ENCODE peak calls at places on chromosomes 4 and X, in five cellular contexts. One of them, this sample, is unnamed.

GRCh38 chr4:141074098-141074878 is 59.0 kb downstream of the RNF150 start:
- DNase-seq in HepG2: no peak
- DNase-seq in K562: no peak
- DNase-seq in H1: no peak
- DNase-seq in GM12878: no peak
- DNase-seq in this sample: no peak

GRCh38 chr4:77852892-77853495 is 9.6 kb upstream of the MRPL1 start:
- DNase-seq in HepG2: no peak
- DNase-seq in H1: no peak
- DNase-seq in K562: no peak
- DNase-seq in GM12878: peak
- DNase-seq in this sample: no peak

GRCh38 chr4:73673286-73673685 is 53.0 kb upstream of the RASSF6 start:
- DNase-seq in H1: no peak
- DNase-seq in HepG2: no peak
- DNase-seq in K562: no peak
- DNase-seq in GM12878: no peak
- DNase-seq in this sample: no peak

GRCh38 chr4:4974727-4975126 is 44.5 kb downstream of the CYTL1 start:
- DNase-seq in HepG2: no peak
- DNase-seq in GM12878: no peak
- DNase-seq in K562: no peak
- DNase-seq in H1: no peak
- DNase-seq in this sample: no peak

GRCh38 chrX:150240643-150240970 is 122.5 kb upstream of the MAMLD1 start:
- DNase-seq in HepG2: no peak
- DNase-seq in H1: no peak
- DNase-seq in GM12878: no peak
- DNase-seq in K562: no peak
- DNase-seq in this sample: no peak

GRCh38 chr4:71570492-71570891 is 213.4 kb downstream of the GC start:
- DNase-seq in H1: no peak
- DNase-seq in GM12878: no peak
- DNase-seq in K562: no peak
- DNase-seq in HepG2: no peak
- DNase-seq in this sample: no peak

GRCh38 chr4:150217192-150217591 is 138.9 kb downstream of the DCLK2 start:
- DNase-seq in GM12878: no peak
- DNase-seq in K562: no peak
- DNase-seq in HepG2: peak
- DNase-seq in H1: no peak
- DNase-seq in this sample: peak

GRCh38 chrX:126929071-126929470 is 109.5 kb downstream of the PRR32 start:
- DNase-seq in H1: no peak
- DNase-seq in HepG2: no peak
- DNase-seq in GM12878: no peak
- DNase-seq in K562: no peak
- DNase-seq in this sample: no peak

GRCh38 chr4:113869743-113870375 is 108.3 kb upstream of the CAMK2D start:
- DNase-seq in GM12878: peak
- DNase-seq in H1: no peak
- DNase-seq in K562: no peak
- DNase-seq in HepG2: no peak
- DNase-seq in this sample: no peak

GRCh38 chr4:79650794-79651431 is 242.9 kb upstream of the GK2 start:
- DNase-seq in H1: no peak
- DNase-seq in HepG2: no peak
- DNase-seq in GM12878: no peak
- DNase-seq in K562: no peak
- DNase-seq in this sample: no peak

GRCh38 chr4:119477412-119478053 is 151.1 kb downstream of the PDE5A start:
- DNase-seq in H1: no peak
- DNase-seq in HepG2: no peak
- DNase-seq in GM12878: no peak
- DNase-seq in K562: no peak
- DNase-seq in this sample: no peak

GRCh38 chrX:106481341-106481740 is 130.4 kb upstream of the RADX start:
- DNase-seq in H1: peak
- DNase-seq in K562: peak
- DNase-seq in GM12878: peak
- DNase-seq in HepG2: peak
- DNase-seq in this sample: peak
- TF ChIP-seq HDAC2 in H1: no peak
- TF ChIP-seq HDAC2 in K562: no peak
- TF ChIP-seq HDAC2 in GM12878: no peak
- TF ChIP-seq HDAC2 in HepG2: no peak
- TF ChIP-seq HDAC2 in this sample: no peak

GRCh38 chrX:24148118-24148517 is 1.4 kb upstream of the ZFX start:
- DNase-seq in H1: no peak
- DNase-seq in HepG2: no peak
- DNase-seq in K562: no peak
- DNase-seq in GM12878: no peak
- DNase-seq in this sample: no peak

GRCh38 chrX:24145340-24146186 is 4.0 kb upstream of the ZFX start:
- DNase-seq in K562: peak
- DNase-seq in H1: no peak
- DNase-seq in HepG2: peak
- DNase-seq in GM12878: no peak
- DNase-seq in this sample: peak

GRCh38 chrX:24148535-24149345 is 789 bp upstream of the ZFX start:
- DNase-seq in H1: no peak
- DNase-seq in GM12878: no peak
- DNase-seq in HepG2: peak
- DNase-seq in K562: peak
- DNase-seq in this sample: no peak

GRCh38 chrX:24146283-24146865 is 3.2 kb upstream of the ZFX start:
- DNase-seq in GM12878: no peak
- DNase-seq in H1: no peak
- DNase-seq in K562: no peak
- DNase-seq in HepG2: no peak
- DNase-seq in this sample: no peak

DNA sequence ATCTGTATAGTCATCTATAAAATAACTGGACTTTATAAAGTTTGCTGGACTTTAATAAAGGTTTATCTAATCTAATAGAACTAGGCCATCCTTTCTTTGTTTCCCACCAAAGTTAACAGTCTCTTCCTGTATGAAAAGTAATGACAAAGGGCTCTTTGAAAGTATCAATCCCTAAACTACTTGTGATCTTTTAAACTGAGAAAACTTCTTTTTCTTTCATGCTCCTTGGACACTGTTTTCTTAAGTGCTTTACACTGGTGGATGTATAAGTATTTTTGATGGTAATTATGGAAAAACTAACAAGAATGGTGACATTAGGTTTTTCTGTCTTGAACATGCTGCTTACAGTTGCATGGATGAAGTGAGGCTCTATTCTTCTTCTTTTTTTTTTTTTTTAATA is 2.4 kb upstream of the ZFX start:
- DNase-seq in GM12878: no peak
- DNase-seq in K562: no peak
- DNase-seq in HepG2: no peak
- DNase-seq in H1: no peak
- DNase-seq in this sample: no peak
- TF ChIP-seq CHD2 in GM12878: no peak
- TF ChIP-seq CHD2 in K562: no peak
- TF ChIP-seq CHD2 in HepG2: no peak
- TF ChIP-seq CHD2 in H1: no peak
- TF ChIP-seq CHD2 in this sample: no peak

DNA sequence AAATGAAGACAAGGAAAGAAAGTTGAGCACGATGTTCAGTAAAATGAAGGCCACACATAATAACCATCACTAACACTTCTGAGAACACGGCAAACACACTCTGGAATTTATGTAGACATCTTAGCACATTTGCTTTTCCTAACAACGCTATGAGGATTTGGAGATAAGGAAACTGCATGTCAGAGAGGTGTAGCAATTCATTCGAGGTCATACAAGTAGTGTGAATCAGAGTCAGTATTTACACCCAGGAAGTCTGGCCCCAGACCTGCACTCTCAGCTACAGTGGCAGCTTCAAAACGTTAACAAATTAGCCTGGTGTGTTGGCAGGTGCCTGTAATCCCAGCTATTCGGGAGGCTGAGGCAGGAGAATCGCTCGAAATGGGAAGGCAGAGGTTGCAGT is 253.4 kb downstream of the PDGFC start:
- DNase-seq in K562: no peak
- DNase-seq in GM12878: no peak
- DNase-seq in HepG2: no peak
- DNase-seq in H1: no peak
- DNase-seq in this sample: no peak
- TF ChIP-seq HDAC2 in K562: no peak
- TF ChIP-seq HDAC2 in GM12878: no peak
- TF ChIP-seq HDAC2 in HepG2: no peak
- TF ChIP-seq HDAC2 in H1: no peak
- TF ChIP-seq HDAC2 in this sample: no peak

DNA sequence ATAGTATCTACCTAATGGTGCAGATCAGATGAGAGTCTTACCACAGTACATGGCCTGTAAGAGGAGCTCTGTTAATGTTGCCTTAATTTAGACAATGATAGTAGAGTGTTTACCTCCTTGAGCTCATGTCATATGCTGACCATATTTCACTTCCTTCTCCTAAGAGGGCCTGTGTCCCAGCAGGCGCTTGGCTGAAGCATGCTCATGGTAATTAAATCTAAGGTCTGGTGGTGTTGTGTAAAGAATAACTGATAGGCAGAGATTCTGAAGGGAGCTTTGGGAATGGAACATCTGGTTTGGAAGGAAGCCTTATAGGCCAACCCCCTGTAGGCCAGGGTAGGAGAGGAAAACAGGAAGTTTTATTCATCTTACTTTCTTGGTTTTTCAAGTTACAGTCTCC is 300.2 kb downstream of the USP46 start:
- DNase-seq in H1: no peak
- DNase-seq in HepG2: no peak
- DNase-seq in K562: no peak
- DNase-seq in GM12878: no peak
- DNase-seq in this sample: no peak
- TF ChIP-seq CHD2 in H1: no peak
- TF ChIP-seq CHD2 in HepG2: no peak
- TF ChIP-seq CHD2 in K562: no peak
- TF ChIP-seq CHD2 in GM12878: no peak
- TF ChIP-seq CHD2 in this sample: no peak

DNA sequence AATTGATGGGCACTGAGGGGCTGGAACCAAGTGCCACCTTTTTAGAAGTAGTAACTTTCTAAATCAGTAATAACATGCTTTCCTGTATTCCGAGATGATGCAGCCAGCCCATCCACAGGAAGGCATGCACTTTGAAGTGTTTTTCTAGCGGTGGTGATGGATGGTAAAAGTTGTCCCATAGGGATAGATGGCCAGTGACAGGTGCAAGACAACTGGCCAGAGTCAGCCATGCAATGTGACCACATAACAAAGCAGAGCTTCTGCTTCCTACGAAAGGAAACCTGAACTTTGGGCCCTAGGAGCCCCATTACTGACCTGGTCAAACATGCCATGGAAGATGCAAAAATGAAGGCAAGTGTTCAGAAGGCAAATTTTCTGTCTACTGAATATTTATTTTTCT is 72.3 kb downstream of the NR3C2 start:
- DNase-seq in K562: no peak
- DNase-seq in GM12878: no peak
- DNase-seq in HepG2: peak
- DNase-seq in H1: no peak
- DNase-seq in this sample: no peak
- TF ChIP-seq HDAC2 in K562: no peak
- TF ChIP-seq HDAC2 in GM12878: no peak
- TF ChIP-seq HDAC2 in HepG2: no peak
- TF ChIP-seq HDAC2 in H1: no peak
- TF ChIP-seq HDAC2 in this sample: no peak

DNA sequence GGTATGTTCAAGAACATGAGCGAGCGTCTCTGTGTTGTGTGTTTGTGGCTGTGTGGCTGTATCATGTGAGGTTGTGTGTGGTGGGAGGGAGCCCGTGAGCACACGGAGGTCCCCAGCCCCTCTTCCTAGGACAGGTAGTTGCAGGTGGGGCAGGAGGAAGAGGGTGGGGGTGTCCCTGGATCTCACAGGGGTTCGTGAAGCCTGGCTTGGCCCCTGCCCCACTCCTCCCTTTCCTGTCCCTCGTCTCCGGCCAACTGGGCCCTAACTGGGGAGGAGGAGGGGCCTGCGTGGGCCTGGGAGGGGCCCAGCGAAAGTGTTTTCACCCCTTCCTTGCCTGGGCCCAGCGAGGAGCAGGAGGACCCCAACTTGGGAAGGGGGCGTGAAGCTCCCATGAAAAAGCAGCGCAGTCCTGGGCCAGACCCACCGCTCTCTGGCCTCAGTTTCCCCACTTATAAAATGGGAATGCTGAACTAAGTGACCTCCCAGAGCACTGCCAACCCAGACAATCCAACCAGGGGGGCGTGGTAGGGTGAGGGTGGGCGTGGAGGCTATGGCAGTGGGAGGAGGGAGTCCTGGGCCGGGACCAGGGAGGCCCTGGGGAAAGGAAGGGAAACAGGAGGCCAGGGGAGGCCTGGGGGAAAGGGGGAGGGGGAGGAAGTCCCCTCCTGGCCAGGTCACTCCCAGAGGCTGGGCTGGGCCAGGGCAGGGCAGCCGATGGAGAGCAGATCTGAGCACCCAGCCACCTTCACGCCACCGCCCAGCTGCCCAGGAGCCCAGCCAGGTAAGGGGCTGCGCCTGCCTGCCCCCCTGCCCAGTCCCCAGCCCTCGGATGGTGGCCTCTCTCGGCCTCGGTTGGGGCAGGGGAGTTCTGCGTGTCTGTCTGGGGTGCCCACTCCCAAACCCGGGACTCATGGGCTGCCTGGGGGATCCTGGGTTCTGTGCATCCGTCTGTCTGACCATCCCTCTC is at the start of gene AVPR2:
- DNase-seq in HepG2: no peak
- DNase-seq in H1: no peak
- DNase-seq in GM12878: no peak
- DNase-seq in K562: no peak
- DNase-seq in this sample: no peak
- TF ChIP-seq CHD2 in HepG2: no peak
- TF ChIP-seq CHD2 in H1: no peak
- TF ChIP-seq CHD2 in GM12878: no peak
- TF ChIP-seq CHD2 in K562: no peak
- TF ChIP-seq CHD2 in this sample: no peak

GRCh38 chr4:162699629-162700028 is 467.1 kb downstream of the NAF1 start:
- DNase-seq in K562: no peak
- DNase-seq in HepG2: no peak
- DNase-seq in H1: no peak
- DNase-seq in GM12878: no peak
- DNase-seq in this sample: no peak
- TF ChIP-seq HDAC2 in K562: no peak
- TF ChIP-seq HDAC2 in HepG2: no peak
- TF ChIP-seq HDAC2 in H1: no peak
- TF ChIP-seq HDAC2 in GM12878: no peak
- TF ChIP-seq HDAC2 in this sample: no peak

DNA sequence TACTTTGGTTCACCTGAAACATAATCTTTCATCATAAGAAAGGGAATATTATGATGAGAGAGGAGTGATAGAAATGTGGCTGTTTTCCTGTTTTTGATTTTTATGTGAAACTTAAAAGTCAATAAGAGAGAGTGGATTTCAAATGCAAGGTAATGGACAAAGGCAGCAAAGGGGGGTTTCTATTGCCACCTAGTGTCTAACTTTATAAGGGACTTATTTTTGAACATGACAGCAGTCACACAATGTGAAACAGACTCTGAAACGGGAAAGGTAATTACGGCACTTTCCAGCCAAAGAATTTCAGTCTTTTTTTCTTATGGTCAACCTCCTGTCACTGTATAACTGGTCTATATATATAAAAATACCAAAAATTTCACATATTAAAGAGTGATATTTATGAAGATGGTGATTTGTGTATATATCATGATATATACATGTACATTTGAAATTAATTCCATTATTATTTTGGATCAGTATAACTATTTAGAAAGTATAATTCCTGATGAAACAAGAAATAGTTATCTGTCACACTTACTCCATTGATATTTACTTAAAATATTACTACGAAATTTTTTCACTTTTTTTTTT is 127.1 kb downstream of the FBXO8 start:
- DNase-seq in GM12878: peak
- DNase-seq in HepG2: peak
- DNase-seq in K562: peak
- DNase-seq in H1: no peak
- DNase-seq in this sample: peak
- TF ChIP-seq CHD2 in GM12878: no peak
- TF ChIP-seq CHD2 in HepG2: no peak
- TF ChIP-seq CHD2 in K562: no peak
- TF ChIP-seq CHD2 in H1: no peak
- TF ChIP-seq CHD2 in this sample: no peak